ENCODE peak calls at places on chromosomes 12 and 14, in five cellular contexts. U is left lung, N is astrocyte of the spinal cord, X is LNCaP clone FGC, T is GM06990. R is an unnamed sample.

GRCh38 chr14:103828315-103828967 is 18.9 kb downstream of the PPP1R13B start:
- DNase-seq in U (no peak), T (no peak), N (no peak), X (no peak), R (peak)

GRCh38 chr12:40248585-40249297 is 23.9 kb downstream of the LRRK2 start:
- DNase-seq in U (no peak), N (peak), X (no peak), T (no peak), R (peak)

GRCh38 chr14:92565040-92565717 is 51.6 kb downstream of the RIN3 start:
- DNase-seq in N (no peak), U (no peak), X (no peak), T (no peak), R (no peak)

GRCh38 chr14:69685217-69685616 is 73.8 kb downstream of the SUSD6 start:
- DNase-seq in U (no peak), X (no peak), T (no peak), N (no peak), R (peak)

GRCh38 chr12:106866426-106867080 is 89.2 kb upstream of the TMEM263 start:
- DNase-seq in T (no peak), X (no peak), U (no peak), N (peak), R (peak)

GRCh38 chr14:34930591-34931069 is 52.2 kb upstream of the SRP54 start:
- DNase-seq in T (peak), N (no peak), U (no peak), X (no peak), R (no peak)

GRCh38 chr12:46664771-46665287 is 161.0 kb downstream of the SLC38A4 start:
- DNase-seq in X (peak), U (no peak), T (no peak), N (peak), R (peak)

GRCh38 chr12:131836193-131836592 is 8.0 kb downstream of the MMP17 start:
- DNase-seq in N (peak), U (no peak), T (no peak), X (no peak), R (no peak)

GRCh38 chr12:115623764-115624334 is 653.6 kb downstream of the MED13L start:
- DNase-seq in X (no peak), U (no peak), N (no peak), T (no peak), R (no peak)

GRCh38 chr14:64646103-64646502 is 58.1 kb upstream of the PLEKHG3 start:
- DNase-seq in T (no peak), X (no peak), N (peak), U (no peak), R (peak)

GRCh38 chr14:104967414-104968152 is 10.6 kb downstream of the AHNAK2 start:
- DNase-seq in T (no peak), U (peak), N (peak), X (no peak), R (peak)
- TF ChIP-seq CTCF in T (no peak), U (no peak), N (no peak), X (no peak), R (no peak)

GRCh38 chr12:51814311-51815088 is 34.0 kb downstream of the FIGNL2 start:
- DNase-seq in N (peak), T (peak), X (no peak), U (peak), R (peak)

GRCh38 chr12:51811203-51811805 is 37.2 kb downstream of the FIGNL2 start:
- DNase-seq in N (no peak), X (peak), U (no peak), T (no peak), R (no peak)

GRCh38 chr12:51812871-51813270 is 35.6 kb downstream of the FIGNL2 start:
- DNase-seq in N (no peak), X (no peak), T (no peak), U (no peak), R (no peak)

GRCh38 chr12:51815571-51815970 is 32.9 kb downstream of the FIGNL2 start:
- DNase-seq in X (no peak), T (no peak), N (no peak), U (no peak), R (no peak)

DNA sequence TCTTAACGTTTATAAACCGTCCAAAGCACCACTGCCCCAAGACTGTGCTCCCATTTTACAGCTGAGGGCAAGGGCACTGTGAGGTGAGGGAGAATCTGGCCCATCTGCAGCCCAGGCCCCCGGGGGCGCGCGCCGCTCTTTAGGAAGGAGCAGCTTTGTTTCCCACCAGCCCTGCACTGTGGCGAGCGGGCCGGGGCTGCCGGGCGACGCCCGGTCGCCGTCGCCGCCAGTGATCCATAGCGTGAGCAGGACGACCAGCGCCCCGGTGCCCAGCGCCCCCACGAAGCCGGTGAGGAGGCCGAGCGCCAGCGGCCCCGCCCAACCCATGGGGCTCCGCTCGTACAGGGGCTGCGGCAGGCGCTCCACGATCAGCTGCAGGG is 34.6 kb downstream of the FIGNL2 start:
- DNase-seq in N (no peak), T (no peak), X (no peak), U (no peak), R (no peak)
- H3K4me3 ChIP-seq in N (no peak), T (no peak), X (no peak), U (peak), R (no peak)

GRCh38 chr14:101359221-101360044 is 201.9 kb upstream of the DIO3 start:
- DNase-seq in T (no peak), N (peak), X (peak), U (no peak), R (peak)

GRCh38 chr14:101362529-101363260 is 198.6 kb upstream of the DIO3 start:
- DNase-seq in T (no peak), N (no peak), X (no peak), U (no peak), R (no peak)

GRCh38 chr14:101360045-101360931 is 201.0 kb upstream of the DIO3 start:
- DNase-seq in U (no peak), T (no peak), N (no peak), X (no peak), R (peak)

GRCh38 chr14:101361451-101362433 is 199.6 kb upstream of the DIO3 start:
- DNase-seq in U (no peak), T (no peak), X (no peak), N (no peak), R (no peak)

GRCh38 chr14:101361044-101361443 is 200.3 kb upstream of the DIO3 start:
- DNase-seq in U (no peak), X (no peak), T (no peak), N (no peak), R (no peak)
- TF ChIP-seq CTCF in U (no peak), X (no peak), T (no peak), N (no peak), R (no peak)

DNA sequence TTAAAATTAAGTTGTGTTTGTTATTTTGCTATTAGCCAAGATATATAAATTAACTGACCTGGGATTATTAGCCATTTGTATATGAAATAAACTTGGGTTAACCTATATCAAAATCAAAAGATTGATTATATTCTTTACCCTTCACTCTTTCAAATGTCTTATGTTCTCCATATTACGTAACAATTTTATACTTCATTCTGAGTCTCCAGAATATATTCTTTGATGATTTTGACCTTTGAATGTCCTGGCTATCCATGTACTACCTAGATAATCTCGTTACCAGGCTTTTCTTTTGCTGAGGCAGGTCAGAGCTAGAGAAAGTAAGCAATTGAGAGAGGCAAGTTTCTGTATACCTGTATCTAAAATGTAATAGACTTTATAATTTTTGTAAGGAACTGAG is 3.6 kb downstream of the PPM1A start:
- DNase-seq in U (no peak), N (no peak), T (no peak), X (no peak), R (no peak)
- H3K4me3 ChIP-seq in U (no peak), N (no peak), T (no peak), X (no peak), R (no peak)

DNA sequence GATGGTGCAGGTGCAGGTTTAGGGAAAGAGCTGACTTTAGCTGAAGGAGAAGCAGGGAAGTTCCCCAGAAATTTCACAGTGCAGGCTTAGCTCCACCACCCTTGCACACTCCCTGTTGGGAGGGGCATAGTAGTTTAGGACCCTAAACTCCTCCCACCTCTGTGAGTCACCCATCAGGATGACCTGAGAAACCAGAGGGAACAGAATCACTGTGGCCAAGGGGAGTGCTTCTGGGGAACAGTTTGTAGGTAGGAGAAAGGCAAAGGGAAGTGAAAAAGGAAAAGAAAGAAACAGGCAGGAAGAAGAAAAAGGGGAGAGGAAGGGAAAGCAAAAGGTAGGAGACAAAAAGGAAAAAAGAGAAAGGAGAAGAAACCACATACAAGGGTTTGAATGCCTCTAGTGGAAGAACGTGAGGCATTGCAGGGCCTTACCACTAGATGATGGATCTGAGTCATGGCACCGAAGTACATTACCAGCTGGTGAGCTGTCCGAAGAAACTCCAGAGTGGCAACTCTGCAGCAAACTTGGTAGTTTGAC is 404.2 kb downstream of the SLC6A15 start:
- DNase-seq in T (no peak), X (no peak), U (no peak), N (peak), R (peak)
- TF ChIP-seq CTCF in T (peak), X (peak), U (no peak), N (peak), R (peak)